ENCODE peak calls at places on chromosome 4, in five cellular contexts. B, A, E, N and F are unnamed samples.
A peak's percentile ranks its signal among the peaks of the same experiment; 100 is the strongest.

GRCh38 chr4:147355849-147356248 is 125.0 kb upstream of the EDNRA start:
- DNase-seq in B (peak; percentile 97), A (no peak), E (no peak), N (no peak), F (no peak)

GRCh38 chr4:14329228-14329627 is 673.1 kb upstream of the CPEB2 start:
- DNase-seq in B (no peak), A (no peak), E (no peak), N (no peak), F (no peak)

GRCh38 chr4:53804719-53805118 is 213.4 kb upstream of the LNX1 start:
- DNase-seq in B (no peak), A (peak; percentile 12), E (peak; percentile 27), N (peak; percentile 33), F (no peak)

GRCh38 chr4:2825740-2826139 is 17.9 kb upstream of the ADD1 start:
- DNase-seq in B (no peak), A (no peak), E (no peak), N (no peak), F (no peak)

GRCh38 chr4:151287409-151287808 is 10.4 kb downstream of the PRSS48 start:
- DNase-seq in B (no peak), A (no peak), E (no peak), N (no peak), F (no peak)

GRCh38 chr4:14241574-14241973 is 614.0 kb upstream of the BOD1L1 start:
- DNase-seq in B (no peak), A (no peak), E (no peak), N (no peak), F (no peak)

GRCh38 chr4:121308828-121309227 is 72.0 kb downstream of the QRFPR start:
- DNase-seq in B (no peak), A (no peak), E (no peak), N (no peak), F (no peak)

GRCh38 chr4:122533841-122534240 is 77.3 kb upstream of the IL2 start:
- DNase-seq in B (no peak), A (no peak), E (no peak), N (no peak), F (no peak)

GRCh38 chr4:73417973-73418372 is 13.9 kb downstream of the ALB start:
- DNase-seq in B (peak; percentile 1), A (no peak), E (no peak), N (no peak), F (no peak)

DNA sequence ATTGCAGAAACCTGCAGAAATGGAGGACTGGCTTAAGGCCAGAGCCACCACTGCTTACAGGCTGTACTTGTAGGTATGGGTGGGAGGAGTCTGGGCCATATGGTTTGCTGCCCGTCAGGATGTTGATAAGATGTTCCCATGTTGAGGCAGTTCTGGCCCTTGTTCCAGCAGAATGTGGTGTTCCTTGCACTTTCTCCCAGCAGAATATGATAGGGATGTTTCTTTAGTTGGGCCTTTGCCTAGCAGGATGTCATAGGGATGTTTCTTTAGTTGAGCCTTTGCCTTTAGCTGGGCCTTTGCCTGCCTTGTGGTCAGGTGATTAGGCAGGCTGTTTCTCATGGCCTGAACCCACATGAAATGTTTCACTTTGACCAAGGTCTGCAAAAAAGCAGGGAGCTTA is 139.1 kb upstream of the PAQR3 start:
- DNase-seq in B (no peak), A (no peak), E (no peak), N (no peak), F (no peak)
- TF ChIP-seq MXI1 in B (no peak), A (no peak), E (no peak), N (no peak), F (no peak)

GRCh38 chr4:158775091-158775651 is 6.3 kb downstream of the FNIP2 start:
- DNase-seq in B (peak; percentile 68), A (no peak), E (no peak), N (no peak), F (no peak)

GRCh38 chr4:158769175-158769831 is 477 bp downstream of the FNIP2 start:
- DNase-seq in B (no peak), A (no peak), E (no peak), N (peak; percentile 61), F (no peak)

GRCh38 chr4:158770671-158771070 is 1.8 kb downstream of the FNIP2 start:
- DNase-seq in B (no peak), A (no peak), E (no peak), N (no peak), F (no peak)

GRCh38 chr4:158768577-158769174 is at the start of gene FNIP2:
- DNase-seq in B (peak; percentile 72), A (no peak), E (peak; percentile 56), N (peak; percentile 93), F (peak; percentile 98)

GRCh38 chr4:158771776-158772175 is 3.0 kb downstream of the FNIP2 start:
- DNase-seq in B (no peak), A (no peak), E (no peak), N (no peak), F (no peak)
- TF ChIP-seq MXI1 in B (no peak), A (no peak), E (no peak), N (no peak), F (no peak)

GRCh38 chr4:37132351-37132989 is 112.1 kb upstream of the NWD2 start:
- DNase-seq in B (no peak), A (no peak), E (no peak), N (no peak), F (peak; percentile 2)
- TF ChIP-seq MXI1 in B (no peak), A (no peak), E (no peak), N (no peak), F (no peak)

DNA sequence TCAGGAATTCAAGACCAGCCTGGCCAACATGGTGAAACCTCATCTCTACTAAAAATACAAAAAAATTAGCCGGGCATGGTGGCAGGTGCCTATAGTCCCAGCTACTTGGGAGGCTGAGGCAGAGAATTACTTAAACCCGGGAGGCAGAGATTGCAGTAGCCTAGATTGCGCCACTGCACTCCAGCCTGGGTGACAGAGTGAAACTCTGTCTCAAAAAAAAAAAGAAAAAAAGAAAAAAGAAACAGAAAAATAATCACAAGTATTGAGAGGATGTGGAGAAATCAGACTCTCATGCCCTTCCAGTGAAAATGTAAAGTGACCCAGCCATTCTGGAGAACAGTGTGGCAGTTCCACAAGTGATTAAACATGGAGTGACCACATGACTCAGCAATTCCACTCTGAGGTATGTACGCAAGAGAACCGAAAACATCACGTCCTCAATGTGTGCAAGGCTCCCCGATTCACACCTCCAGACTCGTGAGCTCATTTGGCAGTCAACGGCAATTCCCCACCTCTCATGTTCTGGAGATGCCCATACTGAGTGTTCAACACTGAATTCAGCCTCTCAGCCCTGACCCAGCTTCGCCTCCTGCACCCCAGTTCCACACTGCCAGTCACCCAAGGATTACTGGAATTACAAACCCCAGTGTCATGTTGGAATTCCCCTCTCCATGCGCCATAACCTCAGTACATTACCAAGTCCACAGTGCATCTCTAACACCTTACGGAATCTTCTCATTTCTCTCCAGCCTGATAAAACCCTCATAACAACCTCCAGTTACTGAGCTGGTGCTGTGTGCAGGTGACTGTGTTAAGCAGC is 21.1 kb downstream of the ACOX3 start:
- DNase-seq in B (peak; percentile 57), A (peak; percentile 37), E (no peak), N (no peak), F (no peak)
- TF ChIP-seq MXI1 in B (no peak), A (no peak), E (no peak), N (no peak), F (no peak)

DNA sequence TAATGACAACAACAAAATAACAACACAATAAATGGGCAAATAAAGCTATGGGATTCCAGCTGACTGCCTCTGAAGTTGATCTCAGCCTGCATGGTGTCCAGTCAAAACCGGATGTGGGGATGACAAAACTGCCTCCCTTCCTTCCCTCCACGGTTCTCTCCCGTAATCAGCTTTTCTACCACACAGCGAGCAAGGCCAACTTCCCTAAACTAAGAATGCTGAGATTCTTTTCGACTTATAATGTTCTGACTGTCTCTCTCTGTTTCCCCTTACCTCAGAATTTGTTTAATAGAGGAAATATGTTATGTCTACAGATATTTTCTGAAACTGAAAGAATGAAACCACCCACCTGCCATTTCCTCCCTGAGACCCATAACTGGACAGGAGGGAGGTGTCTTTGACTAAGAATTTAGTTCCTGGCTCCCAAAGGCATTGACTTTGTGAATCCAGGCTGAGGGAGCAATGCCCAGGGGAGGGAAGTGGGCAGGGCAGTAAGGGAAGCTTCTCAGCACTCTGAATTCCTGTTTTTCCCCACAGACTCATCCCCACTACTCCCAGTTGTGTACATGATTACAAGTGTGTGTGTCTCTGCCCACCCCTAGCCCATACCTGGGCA is 1.0 kb upstream of the TLR1 start:
- DNase-seq in B (no peak), A (peak; percentile 98), E (no peak), N (no peak), F (no peak)
- TF ChIP-seq MXI1 in B (no peak), A (peak; percentile 9), E (no peak), N (no peak), F (no peak)

DNA sequence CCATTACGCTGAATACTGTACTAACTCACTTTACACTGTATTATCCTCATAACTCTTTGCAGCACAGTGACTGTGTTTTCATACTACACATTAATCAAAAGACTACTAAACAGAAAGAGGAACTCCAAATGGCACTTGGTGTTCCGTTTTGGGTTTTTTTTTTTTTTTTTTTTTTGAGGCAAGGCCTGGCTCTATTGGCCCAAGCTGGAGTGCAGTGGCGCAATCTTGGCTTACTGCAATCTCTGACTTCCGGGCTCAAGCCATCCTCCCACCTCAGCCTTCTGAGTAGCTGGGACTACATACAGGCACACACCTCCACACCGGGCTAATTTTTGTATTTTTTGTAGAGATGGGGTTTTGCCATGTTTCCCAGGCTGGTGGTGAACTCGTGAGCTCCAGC is 10.7 kb downstream of the KLHL8 start:
- DNase-seq in B (no peak), A (peak; percentile 26), E (no peak), N (no peak), F (no peak)
- TF ChIP-seq MXI1 in B (no peak), A (no peak), E (no peak), N (no peak), F (no peak)